ENCODE peak calls at places on chromosomes 13 and 19, in nine cellular contexts. O, U, B, R, Q, S, E, K and C are unnamed samples.
A peak's percentile ranks its signal among the peaks of the same experiment; 100 is the strongest.

GRCh38 chr19:45472557-45473365 is 5.0 kb downstream of the FOSB start:
- DNase-seq in O (no peak), U (peak; percentile 6), B (no peak), R (no peak), Q (no peak), S (no peak), E (no peak), K (no peak), C (no peak)

GRCh38 chr19:58150328-58150921 is at the start of gene ZNF329:
- DNase-seq in O (peak; percentile 85), U (peak; percentile 74), B (peak; percentile 81), R (peak; percentile 70), Q (peak; percentile 97), S (peak; percentile 71), E (peak; percentile 16), K (peak; percentile 41), C (peak; percentile 18)

GRCh38 chr13:46552302-46552680 is 679 bp upstream of the LRCH1 start:
- DNase-seq in O (no peak), U (no peak), B (no peak), R (no peak), Q (no peak), S (no peak), E (no peak), K (no peak), C (no peak)

GRCh38 chr19:40640744-40641143 is 39.6 kb downstream of the LTBP4 start:
- DNase-seq in O (no peak), U (peak; percentile 22), B (no peak), R (no peak), Q (no peak), S (no peak), E (no peak), K (no peak), C (no peak)

GRCh38 chr19:10270616-10271394 is at the start of gene ICAM1:
- DNase-seq in O (peak; percentile 87), U (peak; percentile 39), B (peak; percentile 72), R (no peak), Q (peak; percentile 84), S (no peak), E (no peak), K (no peak), C (no peak)

GRCh38 chr19:41991025-41991424 is 3.0 kb downstream of the ATP1A3 start:
- DNase-seq in O (no peak), U (no peak), B (no peak), R (no peak), Q (no peak), S (no peak), E (no peak), K (no peak), C (no peak)

GRCh38 chr13:36920612-36921185 is 661 bp upstream of the SMAD9 start:
- DNase-seq in O (peak; percentile 6), U (no peak), B (no peak), R (no peak), Q (no peak), S (no peak), E (no peak), K (no peak), C (no peak)

GRCh38 chr19:49347191-49347590 is 12.0 kb downstream of the CD37 start:
- DNase-seq in O (no peak), U (no peak), B (no peak), R (no peak), Q (no peak), S (no peak), E (no peak), K (no peak), C (no peak)

GRCh38 chr19:45253396-45254027 is 2.4 kb downstream of the MARK4 start:
- DNase-seq in O (peak; percentile 21), U (peak; percentile 30), B (peak; percentile 16), R (no peak), Q (peak; percentile 14), S (no peak), E (no peak), K (no peak), C (no peak)

GRCh38 chr13:68428292-68428691 is 1198.2 kb upstream of the PCDH9 start:
- DNase-seq in O (no peak), U (no peak), B (no peak), R (no peak), Q (no peak), S (no peak), E (no peak), K (no peak), C (no peak)

GRCh38 chr13:50644081-50644871 is 199.2 kb downstream of the DLEU7 start:
- DNase-seq in O (peak; percentile 28), U (no peak), B (no peak), R (no peak), Q (no peak), S (no peak), E (no peak), K (no peak), C (no peak)

GRCh38 chr13:110027470-110028240 is 241.3 kb upstream of the IRS2 start:
- DNase-seq in O (no peak), U (no peak), B (no peak), R (no peak), Q (no peak), S (no peak), E (no peak), K (no peak), C (no peak)

GRCh38 chr19:46471116-46471733 is at the start of gene PNMA8A:
- DNase-seq in O (peak; percentile 59), U (peak; percentile 60), B (no peak), R (no peak), Q (peak; percentile 63), S (peak; percentile 77), E (peak; percentile 45), K (peak; percentile 61), C (no peak)

GRCh38 chr13:52706074-52706473 is 33.5 kb downstream of the CNMD start:
- DNase-seq in O (no peak), U (no peak), B (no peak), R (no peak), Q (no peak), S (no peak), E (no peak), K (no peak), C (no peak)

GRCh38 chr13:109485136-109485794 is 301.1 kb downstream of the IRS2 start:
- DNase-seq in O (no peak), U (no peak), B (no peak), R (no peak), Q (no peak), S (no peak), E (no peak), K (no peak), C (no peak)

GRCh38 chr13:62320731-62321130 is 905.1 kb upstream of the PCDH20 start:
- DNase-seq in O (no peak), U (no peak), B (no peak), R (no peak), Q (no peak), S (no peak), E (no peak), K (no peak), C (no peak)